ENCODE peak calls at places on chromosome 2, in four cellular contexts. U is cerebellar nuclear complex; B is stimulated activated CD4-positive, alpha-beta T cell treated with anti-CD3 and anti-CD28 coated beads, Interleukin-12 subunit alpha, Interleukin-12 subunit beta, amount 100 ng/mL, for 24 hours; I is HT1080. R is an unnamed sample.

GRCh38 chr2:39377226-39377939 is 59.7 kb downstream of the MAP4K3 start:
- DNase-seq in B (peak; percentile 15), I (no peak), U (no peak), R (no peak)

GRCh38 chr2:166960702-166961101 is 72.4 kb downstream of the XIRP2 start:
- DNase-seq in U (no peak), B (no peak), I (no peak), R (no peak)

GRCh38 chr2:149613712-149614111 is 26.1 kb upstream of the MMADHC start:
- DNase-seq in B (no peak), I (no peak), U (no peak), R (no peak)

GRCh38 chr2:10837532-10838266 is 25.1 kb upstream of the PDIA6 start:
- DNase-seq in B (no peak), I (no peak), U (no peak), R (no peak)

GRCh38 chr2:174593041-174593440 is 4.6 kb downstream of the WIPF1 start:
- DNase-seq in I (no peak), B (no peak), U (no peak), R (no peak)

GRCh38 chr2:51717318-51717717 is 685.4 kb upstream of the NRXN1 start:
- DNase-seq in U (no peak), B (no peak), I (peak; percentile 88), R (no peak)

GRCh38 chr2:877747-878146 is 72.9 kb upstream of the SNTG2 start:
- DNase-seq in B (no peak), U (no peak), I (no peak), R (no peak)

GRCh38 chr2:11043245-11043644 is 112.0 kb upstream of the SLC66A3 start:
- DNase-seq in B (no peak), U (no peak), I (no peak), R (no peak)

GRCh38 chr2:194333091-194333490 is 1323.9 kb upstream of the SLC39A10 start:
- DNase-seq in B (no peak), I (no peak), U (no peak), R (no peak)

R was measured in type B pancreatic cell.